ENCODE peak calls at places on chromosomes 7 and 10, in ten cellular contexts. V is stimulated activated CD8-positive, alpha-beta memory T cell treated with anti-CD3 and anti-CD28 coated beads, Interleukin-4, amount 100 ng/mL, for 1 hour; F is cardiac fibroblast; K is GM04503; O is DMS153; C is activated naive CD4-positive, alpha-beta T cell; U is GM12892; Z is ELR; X is central memory CD4-positive, alpha-beta T cell; G is suprapubic skin. T is an unnamed sample.

GRCh38 chr10:112735041-112735690 is 214.9 kb upstream of the TCF7L2 start:
- DNase-seq in F (no peak), K (no peak), X (no peak), G (no peak), C (no peak), U (no peak), V (no peak), O (no peak), Z (no peak), T (no peak)

GRCh38 chr7:12119638-12120303 is 91.3 kb upstream of the TMEM106B start:
- DNase-seq in V (no peak), G (no peak), U (no peak), O (no peak), F (no peak), K (no peak), C (no peak), X (no peak), Z (peak; percentile 41), T (no peak)

GRCh38 chr7:14747701-14748100 is 154.8 kb downstream of the DGKB start:
- DNase-seq in Z (no peak), K (no peak), O (no peak), U (no peak), G (no peak), F (peak; percentile 56), C (no peak), V (no peak), X (no peak), T (no peak)

GRCh38 chr10:70777063-70777875 is 7.9 kb downstream of the TBATA start:
- DNase-seq in K (no peak), O (no peak), X (no peak), V (no peak), F (no peak), C (no peak), G (no peak), Z (no peak), U (no peak), T (no peak)

GRCh38 chr7:11758627-11759111 is 73.3 kb downstream of the THSD7A start:
- DNase-seq in O (no peak), F (peak; percentile 4), C (no peak), Z (no peak), X (no peak), V (no peak), K (no peak), G (no peak), U (no peak), T (no peak)

GRCh38 chr7:130361681-130362080 is 17.1 kb downstream of the CPA5 start:
- DNase-seq in K (no peak), G (peak; percentile 37), U (no peak), Z (no peak), O (no peak), C (no peak), X (no peak), F (no peak), V (no peak), T (no peak)

GRCh38 chr7:23956769-23957556 is 246.9 kb downstream of the STK31 start:
- DNase-seq in U (no peak), Z (peak; percentile 27), O (no peak), K (no peak), V (no peak), F (no peak), G (no peak), C (no peak), X (no peak), T (no peak)

GRCh38 chr10:45454859-45455258 is 80.8 kb downstream of the ALOX5 start:
- DNase-seq in U (no peak), O (no peak), G (no peak), X (no peak), Z (no peak), K (no peak), V (no peak), F (no peak), C (no peak), T (no peak)

GRCh38 chr10:63628526-63629362 is 107.5 kb downstream of the REEP3 start:
- DNase-seq in V (no peak), G (peak; percentile 73), C (no peak), F (no peak), U (no peak), O (peak; percentile 98), X (peak; percentile 7), Z (peak; percentile 57), K (no peak), T (no peak)

GRCh38 chr10:103969436-103969835 is 2.5 kb downstream of the SLK start:
- DNase-seq in V (no peak), G (no peak), U (no peak), C (no peak), F (peak; percentile 20), X (no peak), K (no peak), Z (peak; percentile 13), O (no peak), T (no peak)

GRCh38 chr10:72133517-72133916 is 45.2 kb upstream of the SPOCK2 start:
- DNase-seq in U (peak; percentile 19), V (no peak), G (no peak), C (no peak), K (peak; percentile 53), O (no peak), Z (peak; percentile 80), F (peak; percentile 72), X (no peak), T (no peak)

GRCh38 chr10:124522903-124523260 is 61.3 kb downstream of the LHPP start:
- DNase-seq in K (no peak), F (no peak), O (peak; percentile 70), G (no peak), X (no peak), Z (no peak), V (no peak), U (no peak), C (no peak), T (no peak)

GRCh38 chr10:119283387-119283786 is 76.0 kb downstream of the GRK5 start:
- DNase-seq in G (no peak), V (no peak), C (no peak), U (no peak), Z (no peak), O (no peak), X (no peak), K (no peak), F (no peak), T (no peak)

GRCh38 chr7:27172823-27173411 is 1.2 kb downstream of the HOXA10 start:
- DNase-seq in O (peak; percentile 42), C (no peak), V (no peak), F (no peak), Z (peak; percentile 75), K (no peak), X (no peak), G (peak; percentile 85), U (no peak), T (no peak)

T was measured in GM12891.